ENCODE peak calls at places on chromosomes 1 and 21, in nine cellular contexts. B, Z, L, V, P, X, G, D and N are unnamed samples.

GRCh38 chr1:43149889-43150288 is 22.2 kb downstream of the EBNA1BP2 start:
- DNase-seq in X (no peak), V (no peak), G (no peak), L (no peak), P (no peak), B (no peak), Z (no peak), D (no peak), N (no peak)

GRCh38 chr1:63593303-63593886 is at the start of gene PGM1:
- DNase-seq in G (peak; percentile 68), Z (peak; percentile 43), X (peak; percentile 90), D (peak; percentile 67), V (peak; percentile 80), L (peak; percentile 85), P (peak; percentile 43), B (peak; percentile 85), N (peak; percentile 65)

GRCh38 chr1:104878203-104878911 is 1128.7 kb downstream of the AMY1C start:
- DNase-seq in V (no peak), L (no peak), B (no peak), Z (no peak), D (no peak), X (no peak), P (no peak), G (no peak), N (no peak)

GRCh38 chr21:20822559-20823133 is 175.6 kb upstream of the NCAM2 start:
- DNase-seq in X (no peak), B (no peak), V (no peak), P (no peak), D (no peak), L (no peak), G (no peak), Z (no peak), N (no peak)

GRCh38 chr1:67053785-67054759 is at the start of gene SLC35D1:
- DNase-seq in L (peak; percentile 77), D (peak; percentile 69), B (peak; percentile 81), P (peak; percentile 6), Z (no peak), G (peak; percentile 64), X (peak; percentile 87), V (peak; percentile 53), N (peak; percentile 61)

GRCh38 chr1:230332429-230333088 is 93.6 kb downstream of the PGBD5 start:
- DNase-seq in L (no peak), V (no peak), B (no peak), G (no peak), Z (no peak), X (no peak), P (no peak), D (no peak), N (no peak)

GRCh38 chr1:239538244-239538988 is 152.0 kb downstream of the CHRM3 start:
- DNase-seq in P (no peak), D (no peak), L (no peak), Z (no peak), B (no peak), X (no peak), V (no peak), G (no peak), N (no peak)

GRCh38 chr1:59229138-59229537 is 67.8 kb upstream of the FGGY start:
- DNase-seq in X (no peak), D (no peak), G (no peak), Z (no peak), B (no peak), P (no peak), L (no peak), V (peak; percentile 46), N (no peak)

GRCh38 chr1:19735419-19736127 is 64.1 kb downstream of the TMCO4 start:
- DNase-seq in L (peak; percentile 74), Z (no peak), G (no peak), P (peak; percentile 69), D (no peak), V (peak; percentile 98), X (no peak), B (peak; percentile 89), N (no peak)

GRCh38 chr1:230345139-230345885 is 80.8 kb downstream of the PGBD5 start:
- DNase-seq in D (no peak), Z (no peak), G (no peak), X (no peak), L (no peak), V (no peak), P (no peak), B (no peak), N (no peak)

GRCh38 chr1:38892976-38893375 is 11.6 kb upstream of the GJA9 start:
- DNase-seq in X (no peak), P (no peak), Z (no peak), G (no peak), B (no peak), D (no peak), L (no peak), V (no peak), N (no peak)

GRCh38 chr21:41369105-41369914 is 7.5 kb downstream of the MX2 start:
- DNase-seq in D (no peak), B (no peak), Z (no peak), G (no peak), P (no peak), V (no peak), X (peak; percentile 80), L (peak; percentile 74), N (no peak)

GRCh38 chr1:165481820-165482532 is 37.0 kb upstream of the RXRG start:
- DNase-seq in D (peak; percentile 26), G (no peak), P (peak; percentile 7), X (no peak), V (peak; percentile 84), Z (peak; percentile 70), B (no peak), L (peak; percentile 53), N (peak; percentile 1)

DNA sequence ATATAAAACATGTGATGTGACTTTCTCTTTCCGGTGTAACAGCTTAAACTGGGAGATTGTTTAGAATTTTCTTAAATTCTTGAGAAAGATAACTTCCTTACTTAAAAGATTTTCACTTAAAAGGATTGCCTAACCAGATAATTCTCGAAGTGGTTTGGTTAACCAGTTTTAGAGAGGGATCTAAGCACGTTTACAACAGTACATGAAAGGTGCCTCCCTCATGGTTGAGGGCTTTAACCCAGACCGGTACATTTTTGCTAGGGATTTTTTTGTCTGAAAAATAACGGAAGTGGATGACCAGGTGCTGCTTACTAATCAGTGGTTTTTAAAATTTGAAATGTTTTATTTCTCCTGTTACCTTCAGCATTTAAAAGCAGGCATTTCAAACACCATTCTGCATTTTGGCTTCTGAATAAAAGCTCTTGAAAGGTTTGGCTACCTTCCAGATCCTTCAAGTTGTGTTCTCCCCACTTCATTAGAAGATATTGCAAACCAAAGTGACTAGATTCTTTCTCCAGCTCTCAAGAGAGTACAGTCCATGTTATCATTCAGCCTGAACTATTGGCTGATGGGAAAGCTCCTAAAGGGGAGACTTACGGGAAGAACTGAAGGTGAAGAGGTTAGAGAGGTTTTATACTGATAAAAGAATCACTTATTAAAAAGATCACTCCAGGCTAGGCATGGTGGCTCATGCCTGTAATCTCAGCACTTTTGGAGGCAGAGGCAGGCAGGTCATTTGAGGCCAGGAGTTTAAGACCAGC is 12.8 kb downstream of the S100PBP start:
- DNase-seq in G (no peak), P (no peak), L (no peak), B (no peak), X (no peak), D (no peak), V (no peak), Z (no peak), N (no peak)
- H3K36me3 ChIP-seq in G (peaks cover 9% of the 10 kb centered on the region), P (peaks cover 47% of the 10 kb centered on the region), L (peaks cover 100% of the 10 kb centered on the region), B (peaks cover 12% of the 10 kb centered on the region), X (peaks cover 92% of the 10 kb centered on the region), D (peaks cover 100% of the 10 kb centered on the region), V (peaks cover 35% of the 10 kb centered on the region), Z (no peaks in the 10 kb centered on the region), N (peaks cover 38% of the 10 kb centered on the region)

DNA sequence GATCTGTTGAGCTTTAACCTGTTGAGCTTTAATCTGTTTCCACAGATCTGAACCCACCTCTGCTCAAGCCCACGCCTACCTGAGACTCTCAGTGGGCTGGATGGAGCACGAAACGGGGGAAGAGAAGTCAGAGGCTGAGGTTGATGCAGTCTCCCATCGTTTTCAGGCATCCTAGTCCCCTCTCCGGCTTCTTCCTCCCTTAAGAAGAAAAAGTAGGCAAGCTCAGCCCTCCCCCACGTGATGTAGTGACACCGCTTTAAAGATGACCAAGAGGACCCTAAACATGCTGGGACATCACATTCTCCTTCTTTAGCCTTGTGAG is 9.4 kb downstream of the HLX start:
- DNase-seq in L (no peak), Z (no peak), X (no peak), B (no peak), G (no peak), D (no peak), V (no peak), P (no peak), N (no peak)
- H3K27me3 ChIP-seq in L (peaks cover 57% of the 10 kb centered on the region), Z (peaks cover 96% of the 10 kb centered on the region), X (peaks cover 99% of the 10 kb centered on the region), B (no peaks in the 10 kb centered on the region), G (peaks cover 66% of the 10 kb centered on the region), D (peaks cover 47% of the 10 kb centered on the region), V (peaks cover 29% of the 10 kb centered on the region), P (no peaks in the 10 kb centered on the region), N (peaks cover 15% of the 10 kb centered on the region)

DNA sequence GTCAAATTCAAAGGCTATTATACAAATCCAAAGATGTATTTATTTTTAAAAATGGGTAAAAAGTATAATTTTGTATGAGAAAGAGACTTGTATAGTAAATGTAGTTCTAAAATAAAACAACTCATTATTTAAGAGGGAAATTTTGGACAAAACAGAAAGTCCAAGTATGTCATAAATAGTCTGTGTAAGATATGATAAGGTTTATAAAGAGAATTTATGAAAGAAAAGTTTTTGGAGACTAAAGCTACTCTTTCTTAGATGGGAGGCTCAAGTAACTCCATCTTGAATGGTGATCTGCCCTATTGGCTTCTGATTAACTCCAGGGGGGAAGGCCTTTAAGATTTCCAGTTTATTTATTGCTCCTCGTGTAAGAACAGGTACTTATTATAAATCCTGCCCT is 14.7 kb upstream of the OR2T27 start:
- DNase-seq in B (no peak), D (no peak), Z (no peak), L (no peak), V (no peak), X (no peak), G (no peak), P (no peak), N (no peak)
- H3K36me3 ChIP-seq in B (no peaks in the 10 kb centered on the region), D (no peaks in the 10 kb centered on the region), Z (no peaks in the 10 kb centered on the region), L (no peaks in the 10 kb centered on the region), V (no peaks in the 10 kb centered on the region), X (no peaks in the 10 kb centered on the region), G (no peaks in the 10 kb centered on the region), P (no peaks in the 10 kb centered on the region), N (no peaks in the 10 kb centered on the region)

GRCh38 chr1:233679598-233679997 is 65.7 kb downstream of the KCNK1 start:
- DNase-seq in D (no peak), Z (no peak), V (no peak), G (no peak), B (no peak), L (no peak), P (no peak), X (no peak), N (no peak)

GRCh38 chr1:233679030-233679429 is 65.1 kb downstream of the KCNK1 start:
- DNase-seq in P (no peak), V (no peak), L (no peak), Z (no peak), B (no peak), G (no peak), D (no peak), X (no peak), N (no peak)

GRCh38 chr1:233677690-233678354 is 63.9 kb downstream of the KCNK1 start:
- DNase-seq in Z (no peak), V (no peak), G (no peak), P (no peak), D (no peak), B (no peak), L (no peak), X (no peak), N (no peak)

GRCh38 chr1:233681285-233681684 is 67.4 kb downstream of the KCNK1 start:
- DNase-seq in V (no peak), B (no peak), Z (no peak), P (no peak), L (no peak), G (no peak), D (no peak), X (no peak), N (no peak)

GRCh38 chr1:233680000-233680399 is 66.1 kb downstream of the KCNK1 start:
- DNase-seq in D (no peak), Z (no peak), G (no peak), V (no peak), X (no peak), P (no peak), L (no peak), B (no peak), N (no peak)
- H3K27me3 ChIP-seq in D (no peaks in the 10 kb centered on the region), Z (no peaks in the 10 kb centered on the region), G (no peaks in the 10 kb centered on the region), V (no peaks in the 10 kb centered on the region), X (no peaks in the 10 kb centered on the region), P (no peaks in the 10 kb centered on the region), L (no peaks in the 10 kb centered on the region), B (no peaks in the 10 kb centered on the region), N (no peaks in the 10 kb centered on the region)